ENCODE peak calls at places on chromosome 2, in nine cellular contexts. A is K562, T is ovary, M is A549, K is sigmoid colon, Y is transverse colon, S is suprapubic skin, Q is HepG2, X is tibial nerve. G is an unnamed sample.

GRCh38 chr2:135742307-135742838 is 718 bp downstream of the UBXN4 start:
- DNase-seq in A (no peak), T (no peak), M (peak), K (no peak), Y (peak), S (no peak), Q (peak), X (no peak), G (peak)

GRCh38 chr2:8847400-8847799 is 10.0 kb upstream of the KIDINS220 start:
- DNase-seq in A (no peak), T (no peak), M (peak), K (no peak), Y (no peak), S (no peak), Q (no peak), X (no peak), G (no peak)

GRCh38 chr2:40341198-40341597 is 110.7 kb downstream of the SLC8A1 start:
- DNase-seq in A (no peak), T (no peak), M (no peak), K (no peak), Y (no peak), S (no peak), Q (no peak), X (no peak), G (no peak)

GRCh38 chr2:41695714-41696113 is 352.1 kb upstream of the PKDCC start:
- DNase-seq in A (no peak), T (no peak), M (no peak), K (no peak), Y (no peak), S (no peak), Q (no peak), X (no peak), G (no peak)

GRCh38 chr2:10452334-10452733 is 4.2 kb upstream of the ODC1 start:
- DNase-seq in A (no peak), T (no peak), M (peak), K (peak), Y (peak), S (no peak), Q (peak), X (no peak), G (peak)

GRCh38 chr2:55022486-55022885 is 27.8 kb downstream of the RTN4 start:
- DNase-seq in A (no peak), T (no peak), M (no peak), K (no peak), Y (no peak), S (no peak), Q (no peak), X (no peak), G (no peak)

GRCh38 chr2:128300621-128301020 is 18.0 kb downstream of the HS6ST1 start:
- DNase-seq in A (no peak), T (no peak), M (no peak), K (no peak), Y (no peak), S (no peak), Q (no peak), X (no peak), G (no peak)

GRCh38 chr2:238279324-238279682 is 9.1 kb downstream of the PER2 start:
- DNase-seq in A (no peak), T (no peak), M (no peak), K (no peak), Y (no peak), S (no peak), Q (no peak), X (no peak), G (no peak)

GRCh38 chr2:42457011-42457410 is 36.8 kb downstream of the KCNG3 start:
- DNase-seq in A (no peak), T (no peak), M (peak), K (no peak), Y (no peak), S (no peak), Q (peak), X (no peak), G (no peak)

GRCh38 chr2:33477473-33478468 is 1.3 kb downstream of the RASGRP3 start:
- DNase-seq in A (peak), T (no peak), M (no peak), K (peak), Y (peak), S (no peak), Q (no peak), X (no peak), G (peak)

GRCh38 chr2:188974184-188974583 is at the start of gene COL3A1:
- DNase-seq in A (no peak), T (peak), M (no peak), K (peak), Y (peak), S (no peak), Q (no peak), X (no peak), G (no peak)

GRCh38 chr2:232697807-232698110 is 628 bp downstream of the GIGYF2 start:
- DNase-seq in A (no peak), T (no peak), M (no peak), K (no peak), Y (no peak), S (peak), Q (no peak), X (no peak), G (no peak)

GRCh38 chr2:183998041-183998796 is 600.1 kb upstream of the ZNF804A start:
- DNase-seq in A (no peak), T (no peak), M (no peak), K (no peak), Y (no peak), S (no peak), Q (no peak), X (no peak), G (no peak)

GRCh38 chr2:215750763-215751162 is 262.6 kb downstream of the MREG start:
- DNase-seq in A (no peak), T (no peak), M (no peak), K (no peak), Y (no peak), S (no peak), Q (no peak), X (no peak), G (no peak)

GRCh38 chr2:146128216-146128615 is 1608.3 kb upstream of the ZEB2 start:
- DNase-seq in A (no peak), T (no peak), M (no peak), K (no peak), Y (no peak), S (no peak), Q (no peak), X (no peak), G (no peak)

GRCh38 chr2:152506843-152507242 is 171.9 kb downstream of the FMNL2 start:
- DNase-seq in A (no peak), T (no peak), M (peak), K (no peak), Y (no peak), S (no peak), Q (no peak), X (no peak), G (no peak)

GRCh38 chr2:236862961-236863728 is 222.5 kb upstream of the COPS8 start:
- DNase-seq in A (no peak), T (no peak), M (no peak), K (peak), Y (no peak), S (no peak), Q (no peak), X (no peak), G (peak)

GRCh38 chr2:218867900-218868299 is 8.3 kb downstream of the WNT6 start:
- DNase-seq in A (no peak), T (peak), M (no peak), K (no peak), Y (no peak), S (no peak), Q (no peak), X (no peak), G (no peak)

GRCh38 chr2:177221970-177222369 is 9.4 kb downstream of the HNRNPA3 start:
- DNase-seq in A (no peak), T (no peak), M (no peak), K (no peak), Y (no peak), S (no peak), Q (no peak), X (no peak), G (no peak)

GRCh38 chr2:206113148-206113547 is 27.2 kb upstream of the INO80D start:
- DNase-seq in A (no peak), T (no peak), M (no peak), K (no peak), Y (no peak), S (no peak), Q (no peak), X (no peak), G (no peak)

GRCh38 chr2:220585241-220585640 is 957.8 kb downstream of the SLC4A3 start:
- DNase-seq in A (no peak), T (no peak), M (no peak), K (no peak), Y (no peak), S (no peak), Q (no peak), X (no peak), G (no peak)

GRCh38 chr2:239277401-239278085 is 123.3 kb downstream of the HDAC4 start:
- DNase-seq in A (no peak), T (no peak), M (no peak), K (peak), Y (peak), S (peak), Q (no peak), X (no peak), G (peak)

GRCh38 chr2:240290432-240291336 is 144.8 kb upstream of the GPC1 start:
- DNase-seq in A (no peak), T (no peak), M (no peak), K (no peak), Y (no peak), S (no peak), Q (no peak), X (no peak), G (no peak)

GRCh38 chr2:63488118-63488713 is 100.1 kb downstream of the WDPCP start:
- DNase-seq in A (peak), T (no peak), M (peak), K (no peak), Y (no peak), S (no peak), Q (peak), X (no peak), G (no peak)

DNA sequence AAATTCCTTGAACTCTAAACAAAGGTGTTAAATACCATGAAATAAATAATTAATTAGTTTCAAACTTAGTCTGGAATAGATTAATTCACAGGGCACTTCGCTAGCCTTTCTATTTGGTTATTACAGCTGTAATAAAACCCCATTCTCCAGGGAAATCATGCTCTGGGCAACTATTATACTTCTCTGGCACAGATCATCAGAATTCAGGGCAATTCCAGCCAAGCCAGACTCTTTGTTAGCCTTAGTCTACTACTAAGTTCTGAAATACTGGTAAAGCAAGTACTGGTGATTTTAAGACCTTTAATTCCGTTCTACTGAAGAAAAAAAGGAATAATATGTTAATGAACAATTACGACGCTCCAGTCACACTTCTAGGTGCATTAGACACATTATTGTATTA is 123.4 kb upstream of the PDE1A start:
- DNase-seq in A (no peak), T (no peak), M (no peak), K (no peak), Y (no peak), S (no peak), Q (no peak), X (no peak), G (no peak)
- TF ChIP-seq EP300 in A (no peak), T (no peak), M (no peak), K (no peak), Y (no peak), S (no peak), Q (no peak), X (no peak), G (no peak)

DNA sequence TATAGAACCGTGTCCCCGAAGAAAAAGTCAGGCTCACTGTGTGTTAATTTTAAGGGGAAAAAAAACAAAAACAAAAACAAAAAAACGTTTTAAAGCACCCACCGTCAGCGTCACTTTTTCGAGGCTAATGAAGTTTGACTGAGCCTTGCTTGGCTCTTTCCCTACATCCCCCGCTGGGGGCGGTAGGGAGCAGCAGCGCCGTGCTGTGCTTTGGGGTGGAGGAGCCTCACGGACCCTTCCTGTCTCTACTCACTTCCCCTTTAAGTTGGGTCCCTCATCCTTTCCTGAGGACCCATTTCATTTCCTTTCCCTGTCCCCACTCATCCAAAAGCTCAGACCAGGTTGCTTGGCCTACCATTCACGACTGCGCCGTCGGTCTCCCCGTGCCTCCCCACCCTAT is 82.8 kb upstream of the RPL31 start:
- DNase-seq in A (peak), T (no peak), M (no peak), K (no peak), Y (no peak), S (no peak), Q (no peak), X (no peak), G (no peak)
- TF ChIP-seq CTCF in A (peak), T (no peak), M (no peak), K (no peak), Y (no peak), S (peak), Q (no peak), X (peak), G (no peak)

GRCh38 chr2:48601349-48601748 is 16.3 kb upstream of the GTF2A1L start:
- DNase-seq in A (peak), T (no peak), M (peak), K (no peak), Y (peak), S (no peak), Q (peak), X (no peak), G (no peak)
- TF ChIP-seq EP300 in A (no peak), T (no peak), M (no peak), K (no peak), Y (no peak), S (no peak), Q (no peak), X (no peak), G (no peak)

DNA sequence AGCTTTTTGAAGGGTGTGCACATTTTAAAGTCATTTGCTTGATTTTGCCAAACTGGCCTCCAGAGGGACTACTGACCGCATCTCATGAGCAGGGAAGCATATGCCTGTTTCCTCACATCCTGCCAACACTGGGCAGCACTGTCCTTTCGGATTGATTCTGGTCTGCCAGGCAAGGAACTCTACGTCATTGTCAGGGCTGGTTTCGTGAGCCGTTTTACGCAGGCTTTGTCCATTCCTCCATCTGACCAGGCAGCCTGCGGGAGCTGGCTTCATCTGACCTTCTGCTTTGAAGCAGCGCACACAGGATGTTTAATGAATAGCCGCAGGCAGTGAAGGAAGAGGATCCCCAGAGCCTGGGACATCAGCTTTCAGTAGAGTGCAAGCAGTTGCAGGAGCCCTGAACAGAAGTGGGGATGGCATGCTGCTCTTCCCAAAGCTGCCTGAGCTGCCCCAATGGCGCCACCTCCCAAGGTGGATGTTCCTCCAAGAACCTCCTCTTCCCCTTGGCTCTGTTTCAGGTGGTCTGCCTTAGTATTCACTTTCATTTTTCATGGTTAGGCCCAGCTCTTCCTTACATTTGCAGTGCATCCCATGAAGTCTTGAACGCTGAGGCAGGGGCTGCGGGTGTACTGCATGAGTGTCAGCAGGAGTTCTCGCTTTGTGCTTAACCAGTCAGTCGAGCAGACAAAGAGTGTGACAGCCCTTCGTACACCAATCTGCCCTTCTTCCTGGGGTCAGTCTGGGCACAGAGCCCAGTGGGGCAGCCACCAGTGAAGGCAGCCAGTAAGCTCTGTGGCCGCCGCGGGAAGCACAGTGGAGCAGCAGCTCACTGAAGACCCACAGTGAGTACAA is 46.5 kb upstream of the SEMA4C start:
- DNase-seq in A (no peak), T (no peak), M (no peak), K (peak), Y (no peak), S (no peak), Q (no peak), X (no peak), G (no peak)
- TF ChIP-seq CTCF in A (no peak), T (no peak), M (no peak), K (peak), Y (peak), S (peak), Q (peak), X (no peak), G (no peak)

DNA sequence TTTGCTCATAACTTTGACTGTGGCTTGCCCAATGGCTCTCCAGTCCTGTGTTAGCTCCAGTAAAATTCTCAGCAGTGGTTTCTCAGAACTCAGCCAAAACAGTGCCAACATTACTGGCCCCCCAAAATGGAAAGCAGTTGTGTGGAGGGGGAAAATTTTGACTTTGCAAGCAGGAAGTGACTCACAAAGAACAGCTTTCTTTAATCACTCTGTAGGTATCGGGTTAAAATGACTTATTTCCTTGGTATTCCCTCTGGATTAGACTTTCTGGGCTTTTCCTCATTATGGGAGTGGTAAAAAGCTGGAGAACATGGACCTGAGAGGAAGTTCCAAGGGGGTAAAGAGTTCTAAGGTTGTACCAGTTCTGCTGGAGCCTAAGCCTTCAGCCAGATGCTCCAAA is 175.7 kb upstream of the RND3 start:
- DNase-seq in A (no peak), T (no peak), M (no peak), K (no peak), Y (no peak), S (no peak), Q (no peak), X (no peak), G (no peak)
- TF ChIP-seq EP300 in A (no peak), T (no peak), M (no peak), K (no peak), Y (no peak), S (no peak), Q (no peak), X (no peak), G (no peak)

GRCh38 chr2:119674711-119675500 is 4.1 kb upstream of the TMEM177 start:
- DNase-seq in A (no peak), T (no peak), M (peak), K (no peak), Y (no peak), S (no peak), Q (no peak), X (no peak), G (no peak)
- TF ChIP-seq CTCF in A (no peak), T (no peak), M (no peak), K (no peak), Y (no peak), S (no peak), Q (peak), X (no peak), G (no peak)

GRCh38 chr2:28377984-28378678 is 14.5 kb upstream of the FOSL2 start:
- DNase-seq in A (no peak), T (no peak), M (no peak), K (no peak), Y (peak), S (no peak), Q (no peak), X (no peak), G (peak)
- TF ChIP-seq EP300 in A (no peak), T (no peak), M (no peak), K (no peak), Y (peak), S (no peak), Q (no peak), X (no peak), G (no peak)

G was measured in stomach.